ENCODE peak calls at places on chromosomes 7 and 10, in seven cellular contexts. B is mesendoderm, O is IMR-90, I is H9, J is trophoblast cell, X is neuronal stem cell, U is mesenchymal stem cell. L is an unnamed sample.

GRCh38 chr7:867001-867405 is 9.4 kb upstream of the GET4 start:
- DNase-seq in B (no peak), O (peak; percentile 97), I (no peak), J (no peak), X (no peak), U (no peak), L (no peak)

GRCh38 chr10:125201791-125202622 is 41.6 kb upstream of the CTBP2 start:
- DNase-seq in B (peak; percentile 47), O (no peak), I (no peak), J (peak; percentile 98), X (no peak), U (no peak), L (no peak)

GRCh38 chr10:42827201-42827600 is 44.6 kb downstream of the BMS1 start:
- DNase-seq in B (peak; percentile 64), O (no peak), I (peak; percentile 71), J (no peak), X (peak; percentile 11), U (no peak), L (peak; percentile 62)

GRCh38 chr7:1902231-1902855 is 232.3 kb downstream of the ELFN1 start:
- DNase-seq in B (no peak), O (no peak), I (no peak), J (no peak), X (no peak), U (no peak), L (no peak)

GRCh38 chr10:77846718-77847311 is 79.7 kb downstream of the DLG5 start:
- DNase-seq in B (peak; percentile 86), O (peak; percentile 66), I (peak; percentile 84), J (peak; percentile 62), X (peak; percentile 72), U (peak; percentile 74), L (peak; percentile 95)

GRCh38 chr7:20340839-20341238 is 10.1 kb downstream of the ITGB8 start:
- DNase-seq in B (peak; percentile 45), O (no peak), I (no peak), J (no peak), X (peak; percentile 41), U (no peak), L (no peak)

GRCh38 chr7:101690061-101690460 is 61.0 kb upstream of the MYL10 start:
- DNase-seq in B (no peak), O (no peak), I (no peak), J (peak; percentile 64), X (no peak), U (no peak), L (no peak)

GRCh38 chr10:71772832-71773220 is 494 bp downstream of the VSIR start:
- DNase-seq in B (no peak), O (no peak), I (no peak), J (no peak), X (no peak), U (no peak), L (no peak)

GRCh38 chr7:131540491-131541162 is 15.8 kb downstream of the PODXL start:
- DNase-seq in B (peak; percentile 60), O (no peak), I (no peak), J (no peak), X (no peak), U (peak; percentile 69), L (no peak)

GRCh38 chr10:129056734-129057689 is 410.0 kb upstream of the MGMT start:
- DNase-seq in B (no peak), O (no peak), I (no peak), J (no peak), X (no peak), U (no peak), L (no peak)

GRCh38 chr7:91657386-91658120 is 222.9 kb downstream of the MTERF1 start:
- DNase-seq in B (peak; percentile 88), O (no peak), I (no peak), J (no peak), X (no peak), U (peak; percentile 1), L (no peak)

GRCh38 chr7:157238087-157238486 is 98.7 kb upstream of the DNAJB6 start:
- DNase-seq in B (peak; percentile 22), O (no peak), I (peak; percentile 59), J (peak; percentile 8), X (no peak), U (no peak), L (no peak)

GRCh38 chr10:79488303-79488702 is 24.0 kb upstream of the EIF5AL1 start:
- DNase-seq in B (peak; percentile 86), O (peak; percentile 92), I (peak; percentile 36), J (peak; percentile 72), X (no peak), U (peak; percentile 94), L (no peak)

GRCh38 chr10:31927597-31928530 is 767 bp downstream of the ARHGAP12 start:
- DNase-seq in B (peak; percentile 90), O (peak; percentile 44), I (peak; percentile 75), J (peak; percentile 32), X (peak; percentile 47), U (peak; percentile 78), L (no peak)

GRCh38 chr10:44949915-44950314 is 9.7 kb upstream of the RASSF4 start:
- DNase-seq in B (no peak), O (no peak), I (peak; percentile 9), J (no peak), X (no peak), U (no peak), L (no peak)

GRCh38 chr10:92591550-92592140 is 1.3 kb upstream of the KIF11 start:
- DNase-seq in B (peak; percentile 94), O (peak; percentile 92), I (peak; percentile 93), J (peak; percentile 88), X (peak; percentile 67), U (peak; percentile 91), L (peak; percentile 87)

GRCh38 chr10:112227331-112227961 is 43.9 kb upstream of the GPAM start:
- DNase-seq in B (no peak), O (no peak), I (no peak), J (peak; percentile 90), X (no peak), U (no peak), L (no peak)

GRCh38 chr10:86253171-86254072 is 113.2 kb downstream of the GRID1 start:
- DNase-seq in B (peak; percentile 68), O (no peak), I (peak; percentile 71), J (no peak), X (no peak), U (no peak), L (no peak)

GRCh38 chr7:2645274-2645868 is 13.6 kb downstream of the TTYH3 start:
- DNase-seq in B (peak; percentile 86), O (no peak), I (peak; percentile 67), J (no peak), X (no peak), U (peak; percentile 80), L (no peak)

GRCh38 chr10:104406715-104407517 is 53.3 kb downstream of the CFAP58 start:
- DNase-seq in B (peak; percentile 54), O (peak; percentile 50), I (no peak), J (no peak), X (no peak), U (peak; percentile 2), L (no peak)

GRCh38 chr10:85280014-85280413 is 951.6 kb downstream of the CCSER2 start:
- DNase-seq in B (peak; percentile 90), O (no peak), I (peak; percentile 46), J (no peak), X (no peak), U (peak; percentile 51), L (no peak)

GRCh38 chr7:155810607-155811559 is 1.4 kb downstream of the SHH start:
- DNase-seq in B (peak; percentile 41), O (no peak), I (no peak), J (no peak), X (no peak), U (no peak), L (no peak)

GRCh38 chr10:100826983-100827818 is 81.8 kb downstream of the PAX2 start:
- DNase-seq in B (peak; percentile 44), O (no peak), I (peak; percentile 56), J (no peak), X (no peak), U (no peak), L (no peak)

GRCh38 chr10:96509017-96509641 is 4.6 kb downstream of the TLL2 start:
- DNase-seq in B (peak; percentile 54), O (peak; percentile 78), I (peak; percentile 60), J (no peak), X (no peak), U (peak; percentile 7), L (peak; percentile 61)

GRCh38 chr10:75400769-75401568 is 595 bp downstream of the ZNF503 start:
- DNase-seq in B (peak; percentile 54), O (peak; percentile 56), I (peak; percentile 54), J (no peak), X (peak; percentile 30), U (peak; percentile 79), L (no peak)

GRCh38 chr7:43199333-43199732 is 86.9 kb downstream of the HECW1 start:
- DNase-seq in B (no peak), O (peak; percentile 54), I (no peak), J (no peak), X (no peak), U (peak; percentile 58), L (no peak)

GRCh38 chr10:70510453-70510852 is 31.9 kb downstream of the PALD1 start:
- DNase-seq in B (peak; percentile 64), O (no peak), I (no peak), J (no peak), X (no peak), U (no peak), L (no peak)

GRCh38 chr7:81957517-81957916 is 187.7 kb upstream of the HGF start:
- DNase-seq in B (no peak), O (no peak), I (no peak), J (no peak), X (no peak), U (peak; percentile 30), L (no peak)

GRCh38 chr7:2856388-2857169 is 12.5 kb upstream of the GNA12 start:
- DNase-seq in B (peak; percentile 81), O (no peak), I (no peak), J (no peak), X (no peak), U (peak; percentile 66), L (no peak)

GRCh38 chr10:19921300-19922140 is 105.3 kb downstream of the PLXDC2 start:
- DNase-seq in B (no peak), O (peak; percentile 67), I (no peak), J (no peak), X (no peak), U (peak; percentile 83), L (no peak)
- H4K8ac ChIP-seq in B (no peak overlapping the region), O (no peak overlapping the region), I (no peak overlapping the region), J (no peak overlapping the region), X (no peak overlapping the region), U (no peak overlapping the region), L (no peak overlapping the region)

GRCh38 chr10:122154733-122155366 is 116.2 kb upstream of the BTBD16 start:
- DNase-seq in B (peak; percentile 72), O (peak; percentile 83), I (peak; percentile 75), J (no peak), X (no peak), U (peak; percentile 32), L (no peak)
- H4K8ac ChIP-seq in B (no peak overlapping the region), O (peak overlapping the region; percentile 14), I (no peak overlapping the region), J (no peak overlapping the region), X (no peak overlapping the region), U (no peak overlapping the region), L (peak overlapping the region; percentile 62)

GRCh38 chr7:24406818-24407226 is 122.8 kb downstream of the NPY start:
- DNase-seq in B (peak; percentile 53), O (no peak), I (peak; percentile 86), J (no peak), X (no peak), U (no peak), L (no peak)
- H4K8ac ChIP-seq in B (no peak overlapping the region), O (no peak overlapping the region), I (no peak overlapping the region), J (no peak overlapping the region), X (no peak overlapping the region), U (no peak overlapping the region), L (no peak overlapping the region)

DNA sequence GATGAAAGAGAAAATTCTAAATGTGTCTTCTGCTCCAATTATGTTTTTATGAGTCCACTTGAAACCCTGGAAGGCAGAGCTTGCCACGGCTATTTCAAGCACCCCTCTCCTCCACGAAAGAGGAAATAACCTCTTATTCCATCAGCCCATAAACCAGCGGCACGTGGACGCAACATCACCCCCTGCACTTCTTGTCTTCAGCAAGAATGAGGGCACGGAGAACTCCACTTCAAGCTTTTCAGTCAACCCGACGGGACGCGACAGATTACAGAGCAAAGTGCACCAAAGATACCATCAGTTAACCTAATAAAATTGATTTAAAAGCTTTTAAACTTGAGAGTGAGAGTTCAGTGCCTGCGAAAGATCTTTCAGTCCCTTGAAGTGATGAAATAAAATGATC is 406.3 kb downstream of the GALNT17 start:
- DNase-seq in B (no peak), O (no peak), I (no peak), J (no peak), X (no peak), U (no peak), L (no peak)
- H4K8ac ChIP-seq in B (no peak overlapping the region), O (no peak overlapping the region), I (no peak overlapping the region), J (no peak overlapping the region), X (no peak overlapping the region), U (no peak overlapping the region), L (no peak overlapping the region)